ENCODE peak calls at places on chromosomes 6 and 20, in five cellular contexts. G is bronchial epithelial cell, H is AG04450, N is ovary, Z is left ventricle myocardium inferior. K is an unnamed sample.

GRCh38 chr6:170026272-170027110 is 264.4 kb downstream of the DLL1 start:
- DNase-seq in G (peak), H (no peak), N (no peak), Z (no peak), K (no peak)

GRCh38 chr6:113205563-113205962 is 651.6 kb upstream of the MARCKS start:
- DNase-seq in G (no peak), H (no peak), N (no peak), Z (no peak), K (no peak)

GRCh38 chr20:7866279-7866678 is 74.0 kb downstream of the HAO1 start:
- DNase-seq in G (no peak), H (no peak), N (no peak), Z (no peak), K (no peak)

GRCh38 chr6:106886922-106887797 is 87.4 kb downstream of the CD24 start:
- DNase-seq in G (peak), H (no peak), N (no peak), Z (no peak), K (no peak)

GRCh38 chr20:53872561-53873248 is 197.7 kb downstream of the BCAS1 start:
- DNase-seq in G (no peak), H (no peak), N (no peak), Z (no peak), K (no peak)

GRCh38 chr20:46568570-46569129 is 18.2 kb upstream of the OCSTAMP start:
- DNase-seq in G (peak), H (no peak), N (peak), Z (peak), K (peak)

GRCh38 chr6:88142299-88142668 is 23.9 kb downstream of the CNR1 start:
- DNase-seq in G (no peak), H (no peak), N (no peak), Z (no peak), K (no peak)

GRCh38 chr20:2998728-2999127 is 44.7 kb upstream of the GNRH2 start:
- DNase-seq in G (no peak), H (no peak), N (no peak), Z (no peak), K (no peak)

GRCh38 chr6:104682722-104683643 is 176.7 kb downstream of the HACE1 start:
- DNase-seq in G (peak), H (peak), N (no peak), Z (peak), K (peak)

GRCh38 chr20:54044156-54044555 is 26.2 kb downstream of the BCAS1 start:
- DNase-seq in G (peak), H (no peak), N (no peak), Z (no peak), K (no peak)

GRCh38 chr20:17043323-17043722 is 183.5 kb upstream of the PCSK2 start:
- DNase-seq in G (no peak), H (no peak), N (no peak), Z (no peak), K (no peak)

GRCh38 chr20:43925215-43925614 is 10.6 kb downstream of the TOX2 start:
- DNase-seq in G (no peak), H (no peak), N (no peak), Z (no peak), K (no peak)

GRCh38 chr20:51196991-51197651 is 174.2 kb upstream of the KCNG1 start:
- DNase-seq in G (no peak), H (no peak), N (no peak), Z (no peak), K (peak)

GRCh38 chr6:110315856-110316398 is 42.2 kb downstream of the METTL24 start:
- DNase-seq in G (no peak), H (no peak), N (no peak), Z (no peak), K (no peak)

GRCh38 chr6:69390125-69390524 is 406.7 kb downstream of the LMBRD1 start:
- DNase-seq in G (no peak), H (no peak), N (no peak), Z (no peak), K (no peak)

GRCh38 chr6:80425089-80425823 is 318.8 kb downstream of the BCKDHB start:
- DNase-seq in G (peak), H (peak), N (no peak), Z (no peak), K (peak)

GRCh38 chr6:4668271-4669179 is 107.7 kb upstream of the CDYL start:
- DNase-seq in G (peak), H (no peak), N (no peak), Z (no peak), K (no peak)

GRCh38 chr20:10553326-10553984 is 118.3 kb downstream of the SLX4IP start:
- DNase-seq in G (peak), H (peak), N (peak), Z (peak), K (peak)

GRCh38 chr6:112342511-112342910 is 4.6 kb upstream of the RFPL4B start:
- DNase-seq in G (no peak), H (no peak), N (no peak), Z (no peak), K (no peak)

GRCh38 chr20:2942439-2942838 is 69.2 kb downstream of the PTPRA start:
- DNase-seq in G (no peak), H (no peak), N (no peak), Z (no peak), K (peak)

GRCh38 chr20:50136822-50137599 is 16.5 kb downstream of the PEDS1 start:
- DNase-seq in G (peak), H (no peak), N (no peak), Z (no peak), K (no peak)

GRCh38 chr6:169899481-169900145 is 148.2 kb downstream of the ERMARD start:
- DNase-seq in G (no peak), H (no peak), N (no peak), Z (no peak), K (no peak)

GRCh38 chr20:37075932-37076685 is 19.7 kb downstream of the RBL1 start:
- DNase-seq in G (peak), H (no peak), N (no peak), Z (no peak), K (no peak)

GRCh38 chr20:37077009-37077408 is 18.8 kb downstream of the RBL1 start:
- DNase-seq in G (no peak), H (no peak), N (no peak), Z (no peak), K (no peak)

GRCh38 chr20:37081717-37082289 is 14.0 kb downstream of the RBL1 start:
- DNase-seq in G (no peak), H (no peak), N (no peak), Z (no peak), K (no peak)
- TF ChIP-seq CTCF in G (peak), H (peak), N (no peak), Z (peak), K (peak)

GRCh38 chr20:23147964-23148720 is 62.0 kb upstream of the CD93 start:
- DNase-seq in G (peak), H (no peak), N (no peak), Z (no peak), K (peak)
- H3K4me3 ChIP-seq in G (no peak), H (no peak), N (no peak), Z (no peak), K (no peak)

DNA sequence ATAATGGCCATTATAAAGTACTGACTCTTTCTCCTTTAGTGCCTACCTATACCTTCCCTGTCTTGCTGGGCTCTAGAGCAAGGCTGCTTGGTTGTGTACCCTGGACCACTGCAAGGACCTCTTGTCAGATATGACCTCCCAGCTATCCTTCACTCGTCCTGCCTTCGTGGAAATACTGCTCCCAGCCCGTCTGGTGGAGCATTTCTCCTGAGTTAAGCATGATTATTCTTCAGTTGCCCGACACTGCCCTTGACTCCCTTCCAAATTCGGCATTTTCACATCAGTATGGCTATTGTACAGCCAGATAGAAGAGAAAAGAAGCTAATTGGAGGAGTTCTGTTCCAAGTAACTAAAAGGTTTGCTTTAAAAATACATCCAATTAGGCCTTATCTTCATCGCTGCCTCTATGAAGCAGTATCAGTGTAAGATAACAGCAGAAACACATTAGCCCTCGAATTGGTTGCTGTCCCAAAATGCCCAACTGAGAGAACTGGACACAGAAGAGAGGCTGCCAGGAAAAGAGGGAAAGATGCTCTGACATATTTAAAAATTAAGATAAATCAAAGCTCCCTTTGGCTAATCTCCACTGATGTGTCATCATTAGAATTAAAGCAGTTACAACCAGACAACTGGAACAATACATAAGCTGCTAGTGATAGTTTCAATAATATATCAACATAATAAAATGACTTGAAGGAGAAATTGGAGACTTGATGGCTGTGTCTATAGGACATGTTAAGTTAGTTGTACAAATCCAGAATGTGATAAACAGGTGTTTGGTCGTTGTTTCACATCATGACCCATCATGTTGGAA is 54.4 kb downstream of the OPRM1 start:
- DNase-seq in G (no peak), H (no peak), N (no peak), Z (no peak), K (no peak)
- TF ChIP-seq CTCF in G (no peak), H (no peak), N (no peak), Z (no peak), K (no peak)

GRCh38 chr6:28876702-28877101 is 47.1 kb downstream of the TRIM27 start:
- DNase-seq in G (no peak), H (no peak), N (no peak), Z (no peak), K (no peak)

GRCh38 chr6:28880894-28881780 is 42.6 kb downstream of the TRIM27 start:
- DNase-seq in G (peak), H (peak), N (peak), Z (peak), K (no peak)

GRCh38 chr6:28884423-28885148 is 39.2 kb downstream of the TRIM27 start:
- DNase-seq in G (no peak), H (no peak), N (no peak), Z (no peak), K (no peak)

GRCh38 chr6:28885149-28885738 is 38.5 kb downstream of the TRIM27 start:
- DNase-seq in G (no peak), H (no peak), N (no peak), Z (no peak), K (no peak)

GRCh38 chr6:28880519-28880893 is 43.3 kb downstream of the TRIM27 start:
- DNase-seq in G (no peak), H (no peak), N (no peak), Z (no peak), K (no peak)
- H3K4me3 ChIP-seq in G (peak), H (peak), N (peak), Z (peak), K (peak)

GRCh38 chr20:9363673-9364072 is 150.7 kb upstream of the LAMP5 start:
- DNase-seq in G (peak), H (no peak), N (no peak), Z (no peak), K (no peak)

GRCh38 chr20:9353916-9354276 is 160.5 kb upstream of the LAMP5 start:
- DNase-seq in G (no peak), H (no peak), N (no peak), Z (no peak), K (no peak)

GRCh38 chr20:9354579-9354978 is 159.8 kb upstream of the LAMP5 start:
- DNase-seq in G (no peak), H (no peak), N (no peak), Z (no peak), K (no peak)

GRCh38 chr20:9360427-9360826 is 154.0 kb upstream of the LAMP5 start:
- DNase-seq in G (no peak), H (no peak), N (no peak), Z (no peak), K (no peak)

DNA sequence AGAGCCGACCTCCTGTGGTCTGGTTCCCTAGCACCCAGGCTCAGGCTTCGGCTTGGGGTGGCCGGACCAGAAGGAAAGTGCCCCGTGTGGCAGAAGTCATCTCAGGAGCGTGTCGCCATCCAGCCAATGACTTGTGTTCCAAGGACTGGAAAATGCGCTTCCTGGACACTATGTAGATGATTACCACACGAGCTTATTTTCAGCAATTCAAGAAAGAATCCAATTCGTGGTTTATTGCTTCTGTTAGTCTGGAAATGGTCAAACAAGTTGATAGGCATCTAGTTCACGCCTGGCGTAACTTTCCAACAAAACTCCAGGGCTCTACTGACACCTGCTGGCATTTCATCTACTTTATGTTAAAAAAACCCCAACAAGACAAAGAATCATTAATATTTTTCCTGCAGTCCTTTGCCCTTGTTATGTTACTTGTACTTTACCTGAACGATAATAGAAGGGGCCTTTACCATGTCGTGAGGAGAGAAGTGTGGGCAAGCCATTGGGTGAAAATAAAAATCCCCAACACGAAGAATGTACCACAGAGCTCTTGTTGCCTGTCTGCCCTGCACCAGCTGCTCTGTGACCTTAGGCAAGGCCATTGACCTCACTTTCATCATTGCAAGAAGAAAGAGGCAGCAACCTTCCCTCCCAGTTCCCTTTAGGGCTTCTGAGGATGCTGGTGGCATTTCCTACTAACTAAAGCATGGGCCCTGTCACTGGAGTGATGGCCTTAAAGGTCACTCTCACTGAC is 154.7 kb upstream of the LAMP5 start:
- DNase-seq in G (peak), H (no peak), N (no peak), Z (no peak), K (peak)
- TF ChIP-seq CTCF in G (peak), H (peak), N (no peak), Z (peak), K (peak)

K was measured in astrocyte of the cerebellum.